ENCODE peak calls at places on chromosomes 13 and 19, in five cellular contexts. N, V, D, L and R are unnamed samples.

GRCh38 chr19:28847468-28847867 is 365.5 kb downstream of the UQCRFS1 start:
- DNase-seq in N (peak; percentile 10), V (no peak), D (no peak), L (no peak), R (no peak)

GRCh38 chr19:44955500-44956439 is 590 bp downstream of the CLPTM1 start:
- DNase-seq in N (no peak), V (no peak), D (peak; percentile 58), L (no peak), R (no peak)

GRCh38 chr19:19485161-19485997 is 30.0 kb downstream of the TSSK6 start:
- DNase-seq in N (peak; percentile 68), V (no peak), D (no peak), L (no peak), R (no peak)

GRCh38 chr13:21546372-21546771 is 57.6 kb downstream of the MICU2 start:
- DNase-seq in N (no peak), V (no peak), D (no peak), L (no peak), R (no peak)

GRCh38 chr13:114049026-114049425 is 75.2 kb upstream of the C13orf46 start:
- DNase-seq in N (no peak), V (no peak), D (no peak), L (no peak), R (no peak)

GRCh38 chr13:113033498-113033897 is 64.5 kb downstream of the MCF2L start:
- DNase-seq in N (no peak), V (no peak), D (no peak), L (no peak), R (no peak)

GRCh38 chr19:41872775-41873647 is 4.1 kb upstream of the CD79A start:
- DNase-seq in N (peak; percentile 59), V (peak; percentile 72), D (peak; percentile 85), L (peak; percentile 72), R (no peak)

GRCh38 chr13:112859817-112860190 is 109.2 kb upstream of the MCF2L start:
- DNase-seq in N (peak; percentile 82), V (peak; percentile 84), D (no peak), L (no peak), R (no peak)

GRCh38 chr19:30666301-30666803 is 294.2 kb downstream of the ZNF536 start:
- DNase-seq in N (peak; percentile 13), V (peak; percentile 78), D (peak; percentile 49), L (peak; percentile 19), R (no peak)

GRCh38 chr13:32984857-32985626 is 31.2 kb upstream of the KL start:
- DNase-seq in N (peak; percentile 58), V (no peak), D (no peak), L (no peak), R (no peak)

GRCh38 chr19:46717716-46718143 is 816 bp upstream of the PRKD2 start:
- DNase-seq in N (no peak), V (no peak), D (no peak), L (no peak), R (no peak)

GRCh38 chr19:47267350-47267759 is 7.3 kb upstream of the INAFM1 start:
- DNase-seq in N (no peak), V (no peak), D (no peak), L (no peak), R (no peak)

GRCh38 chr19:13597625-13598024 is 91.3 kb upstream of the CACNA1A start:
- DNase-seq in N (peak; percentile 74), V (peak; percentile 82), D (peak; percentile 78), L (peak; percentile 35), R (peak; percentile 25)

GRCh38 chr13:114334305-114335053 is 20.2 kb downstream of the CHAMP1 start:
- DNase-seq in N (no peak), V (no peak), D (no peak), L (no peak), R (no peak)

GRCh38 chr13:75760182-75760981 is 124.3 kb downstream of the LMO7 start:
- DNase-seq in N (peak; percentile 33), V (no peak), D (no peak), L (peak; percentile 98), R (no peak)

GRCh38 chr13:24679686-24680085 is 522 bp upstream of the ATP12A start:
- DNase-seq in N (no peak), V (no peak), D (no peak), L (no peak), R (no peak)

GRCh38 chr19:55300821-55301458 is 17.1 kb downstream of the BRSK1 start:
- DNase-seq in N (no peak), V (no peak), D (peak; percentile 42), L (no peak), R (no peak)

GRCh38 chr19:55112246-55112780 is 5.1 kb downstream of the PPP1R12C start:
- DNase-seq in N (no peak), V (peak; percentile 7), D (no peak), L (no peak), R (no peak)

GRCh38 chr19:3046621-3047306 is 15.5 kb downstream of the TLE5 start:
- DNase-seq in N (no peak), V (peak; percentile 77), D (peak; percentile 77), L (no peak), R (no peak)

GRCh38 chr13:100650321-100650720 is 24.3 kb downstream of the TMTC4 start:
- DNase-seq in N (no peak), V (no peak), D (no peak), L (no peak), R (no peak)

GRCh38 chr13:40059540-40060232 is 404.2 kb downstream of the COG6 start:
- DNase-seq in N (no peak), V (no peak), D (no peak), L (no peak), R (peak; percentile 94)

GRCh38 chr19:398719-399118 is 10.2 kb downstream of the C2CD4C start:
- DNase-seq in N (no peak), V (no peak), D (no peak), L (no peak), R (no peak)

GRCh38 chr19:4578552-4579248 is 19.2 kb upstream of the SEMA6B start:
- DNase-seq in N (no peak), V (peak; percentile 24), D (no peak), L (no peak), R (no peak)
- TF ChIP-seq MXI1 in N (no peak), V (no peak), D (no peak), L (no peak), R (no peak)

GRCh38 chr13:27970382-27971235 is 1.5 kb upstream of the CDX2 start:
- DNase-seq in N (no peak), V (peak; percentile 19), D (no peak), L (no peak), R (no peak)

GRCh38 chr13:27967736-27968315 is 1.3 kb downstream of the CDX2 start:
- DNase-seq in N (no peak), V (peak; percentile 25), D (no peak), L (no peak), R (no peak)

GRCh38 chr13:27969866-27970229 is 733 bp upstream of the CDX2 start:
- DNase-seq in N (no peak), V (no peak), D (no peak), L (no peak), R (no peak)

GRCh38 chr13:27968316-27969072 is 621 bp downstream of the CDX2 start:
- DNase-seq in N (no peak), V (peak; percentile 33), D (no peak), L (no peak), R (no peak)

DNA sequence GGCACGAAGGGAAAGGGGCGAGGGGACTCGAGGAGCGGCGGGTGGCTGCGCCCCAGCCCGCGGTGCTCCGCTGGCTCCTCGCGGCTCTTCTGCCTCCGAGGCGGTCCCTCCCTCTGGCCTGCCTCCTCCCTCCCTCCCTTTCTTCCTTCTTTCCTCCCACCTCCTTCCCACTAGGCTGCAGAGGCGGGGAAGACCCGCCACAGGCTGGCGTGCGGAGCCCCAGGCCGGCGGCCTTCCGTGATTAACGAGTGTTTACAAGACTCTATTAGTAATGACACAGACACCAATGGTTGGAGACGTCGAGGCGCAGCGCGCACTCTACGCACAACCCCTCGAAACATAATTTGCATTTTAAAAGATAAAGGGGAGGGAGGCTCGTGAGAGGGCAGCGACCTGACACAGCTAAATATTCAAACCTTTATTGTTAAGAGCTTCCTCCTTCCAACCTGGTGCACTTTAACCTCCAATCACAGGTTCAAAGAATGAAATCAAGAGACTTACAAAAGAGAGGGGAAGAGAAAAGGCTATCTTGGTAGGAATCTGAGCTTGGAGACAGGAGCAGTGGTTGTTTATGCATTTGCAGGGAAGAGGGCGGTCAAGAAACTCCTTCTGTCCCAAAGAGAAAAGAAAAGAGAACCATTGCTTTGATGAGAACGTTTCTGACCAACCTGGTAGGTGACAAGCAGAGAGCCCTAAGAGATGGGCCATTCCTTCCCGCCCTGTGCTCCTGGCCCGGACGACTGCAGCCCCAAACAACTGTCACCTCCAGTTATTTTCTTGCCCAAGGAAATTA is at the start of gene CDX2:
- DNase-seq in N (no peak), V (peak; percentile 22), D (no peak), L (no peak), R (no peak)
- TF ChIP-seq MXI1 in N (no peak), V (no peak), D (no peak), L (no peak), R (no peak)

GRCh38 chr13:48818495-48818961 is 157.2 kb upstream of the FNDC3A start:
- DNase-seq in N (peak; percentile 98), V (no peak), D (no peak), L (no peak), R (no peak)
- TF ChIP-seq MXI1 in N (no peak), V (no peak), D (no peak), L (no peak), R (no peak)

GRCh38 chr13:76965759-76966421 is 17.6 kb downstream of the ACOD1 start:
- DNase-seq in N (peak; percentile 61), V (peak; percentile 54), D (no peak), L (no peak), R (no peak)
- TF ChIP-seq MXI1 in N (no peak), V (no peak), D (no peak), L (no peak), R (no peak)